ENCODE peak calls at places on chromosome 12, in seven cellular contexts. One of them, this sample, is unnamed.

GRCh38 chr12:98973395-98973794 is 328.3 kb downstream of the APAF1 start:
- DNase-seq in A549: peak; percentile 60
- DNase-seq in stomach: no peak
- DNase-seq in sigmoid colon: no peak
- DNase-seq in GM12878: no peak
- DNase-seq in K562: no peak
- DNase-seq in HepG2: no peak
- DNase-seq in this sample: no peak

GRCh38 chr12:25644964-25645363 is 91.9 kb upstream of the LMNTD1 start:
- DNase-seq in GM12878: no peak
- DNase-seq in A549: no peak
- DNase-seq in sigmoid colon: no peak
- DNase-seq in K562: no peak
- DNase-seq in HepG2: no peak
- DNase-seq in stomach: no peak
- DNase-seq in this sample: no peak

GRCh38 chr12:700061-700460 is 36.8 kb upstream of the NINJ2 start:
- DNase-seq in HepG2: peak; percentile 20
- DNase-seq in K562: no peak
- DNase-seq in sigmoid colon: no peak
- DNase-seq in GM12878: no peak
- DNase-seq in A549: no peak
- DNase-seq in stomach: no peak
- DNase-seq in this sample: no peak

GRCh38 chr12:11795910-11796459 is 146.5 kb downstream of the ETV6 start:
- DNase-seq in HepG2: peak; percentile 70
- DNase-seq in GM12878: no peak
- DNase-seq in A549: peak; percentile 49
- DNase-seq in stomach: no peak
- DNase-seq in sigmoid colon: no peak
- DNase-seq in K562: peak; percentile 19
- DNase-seq in this sample: no peak

GRCh38 chr12:114743289-114743688 is 59.3 kb upstream of the TBX3 start:
- DNase-seq in GM12878: no peak
- DNase-seq in sigmoid colon: no peak
- DNase-seq in stomach: no peak
- DNase-seq in K562: no peak
- DNase-seq in A549: no peak
- DNase-seq in HepG2: no peak
- DNase-seq in this sample: no peak

GRCh38 chr12:718756-719138 is 33.6 kb upstream of the WNK1 start:
- DNase-seq in stomach: no peak
- DNase-seq in sigmoid colon: no peak
- DNase-seq in HepG2: no peak
- DNase-seq in A549: no peak
- DNase-seq in GM12878: no peak
- DNase-seq in K562: no peak
- DNase-seq in this sample: no peak

GRCh38 chr12:104672501-104673265 is 215.9 kb downstream of the CHST11 start:
- DNase-seq in K562: no peak
- DNase-seq in HepG2: no peak
- DNase-seq in stomach: no peak
- DNase-seq in sigmoid colon: peak; percentile 89
- DNase-seq in A549: peak; percentile 51
- DNase-seq in GM12878: no peak
- DNase-seq in this sample: no peak

GRCh38 chr12:27013606-27014084 is 539 bp downstream of the TM7SF3 start:
- DNase-seq in HepG2: no peak
- DNase-seq in K562: peak; percentile 25
- DNase-seq in A549: peak; percentile 40
- DNase-seq in sigmoid colon: no peak
- DNase-seq in stomach: no peak
- DNase-seq in GM12878: no peak
- DNase-seq in this sample: no peak

GRCh38 chr12:2323538-2324261 is 270.9 kb downstream of the CACNA1C start:
- DNase-seq in HepG2: no peak
- DNase-seq in stomach: no peak
- DNase-seq in GM12878: no peak
- DNase-seq in K562: no peak
- DNase-seq in sigmoid colon: no peak
- DNase-seq in A549: no peak
- DNase-seq in this sample: no peak

GRCh38 chr12:49346659-49347306 is at the start of gene DNAJC22:
- DNase-seq in GM12878: no peak
- DNase-seq in K562: peak; percentile 69
- DNase-seq in A549: peak; percentile 37
- DNase-seq in sigmoid colon: peak; percentile 59
- DNase-seq in stomach: peak; percentile 33
- DNase-seq in HepG2: no peak
- DNase-seq in this sample: no peak

GRCh38 chr12:76706099-76706498 is 57.8 kb upstream of the ZDHHC17 start:
- DNase-seq in HepG2: no peak
- DNase-seq in A549: no peak
- DNase-seq in GM12878: no peak
- DNase-seq in K562: no peak
- DNase-seq in sigmoid colon: no peak
- DNase-seq in stomach: no peak
- DNase-seq in this sample: no peak

GRCh38 chr12:102059343-102059742 is 2.4 kb downstream of the WASHC3 start:
- DNase-seq in stomach: no peak
- DNase-seq in A549: no peak
- DNase-seq in K562: peak; percentile 8
- DNase-seq in HepG2: peak; percentile 89
- DNase-seq in sigmoid colon: no peak
- DNase-seq in GM12878: no peak
- DNase-seq in this sample: no peak

GRCh38 chr12:45726594-45727300 is 2.8 kb upstream of the ARID2 start:
- DNase-seq in sigmoid colon: peak; percentile 83
- DNase-seq in A549: peak; percentile 31
- DNase-seq in K562: peak; percentile 50
- DNase-seq in HepG2: peak; percentile 9
- DNase-seq in stomach: peak; percentile 58
- DNase-seq in GM12878: no peak
- DNase-seq in this sample: peak; percentile 47

GRCh38 chr12:132469423-132469822 is 20.5 kb upstream of the FBRSL1 start:
- DNase-seq in A549: no peak
- DNase-seq in stomach: no peak
- DNase-seq in GM12878: peak; percentile 51
- DNase-seq in sigmoid colon: no peak
- DNase-seq in K562: no peak
- DNase-seq in HepG2: no peak
- DNase-seq in this sample: no peak

GRCh38 chr12:89693639-89694202 is 14.9 kb downstream of the ATP2B1 start:
- DNase-seq in K562: no peak
- DNase-seq in stomach: no peak
- DNase-seq in HepG2: no peak
- DNase-seq in GM12878: no peak
- DNase-seq in A549: no peak
- DNase-seq in sigmoid colon: no peak
- DNase-seq in this sample: no peak

GRCh38 chr12:54993181-54993835 is 8.7 kb upstream of the TESPA1 start:
- DNase-seq in A549: peak; percentile 75
- DNase-seq in K562: peak; percentile 68
- DNase-seq in stomach: peak; percentile 42
- DNase-seq in HepG2: peak; percentile 59
- DNase-seq in sigmoid colon: no peak
- DNase-seq in GM12878: no peak
- DNase-seq in this sample: peak; percentile 24

GRCh38 chr12:34290191-34290995 is 268.1 kb downstream of the ALG10 start:
- DNase-seq in GM12878: no peak
- DNase-seq in A549: no peak
- DNase-seq in stomach: no peak
- DNase-seq in HepG2: no peak
- DNase-seq in K562: no peak
- DNase-seq in sigmoid colon: peak; percentile 40
- DNase-seq in this sample: no peak

GRCh38 chr12:130818381-130819247 is 20.4 kb downstream of the STX2 start:
- DNase-seq in HepG2: no peak
- DNase-seq in GM12878: peak; percentile 28
- DNase-seq in stomach: peak; percentile 80
- DNase-seq in K562: peak; percentile 32
- DNase-seq in sigmoid colon: peak; percentile 79
- DNase-seq in A549: peak; percentile 49
- DNase-seq in this sample: peak; percentile 43

DNA sequence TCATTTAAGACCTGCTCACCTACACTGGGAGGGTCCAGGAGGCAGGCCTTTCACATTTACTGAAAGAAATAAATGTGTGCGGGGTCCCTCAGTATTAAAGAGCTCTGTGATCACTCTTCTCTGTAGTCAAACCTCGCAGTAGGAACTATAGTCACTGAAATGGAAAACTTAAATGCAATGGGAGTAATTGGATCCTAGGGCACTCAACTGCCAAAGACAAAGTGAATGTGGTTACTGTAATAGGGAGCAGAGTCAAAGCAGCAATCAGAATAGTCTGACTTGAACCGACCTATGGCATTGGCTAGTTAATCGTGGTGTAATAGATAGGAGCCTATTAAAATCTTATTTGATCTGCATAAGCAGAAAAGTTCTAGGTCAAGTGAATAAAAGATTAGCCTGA is 26.6 kb upstream of the DYRK2 start:
- DNase-seq in HepG2: no peak
- DNase-seq in A549: no peak
- DNase-seq in sigmoid colon: no peak
- DNase-seq in K562: no peak
- DNase-seq in GM12878: no peak
- DNase-seq in stomach: no peak
- DNase-seq in this sample: no peak
- TF ChIP-seq EP300 in HepG2: no peak
- TF ChIP-seq EP300 in A549: no peak
- TF ChIP-seq EP300 in sigmoid colon: no peak
- TF ChIP-seq EP300 in K562: no peak
- TF ChIP-seq EP300 in GM12878: no peak
- TF ChIP-seq EP300 in stomach: no peak
- TF ChIP-seq EP300 in this sample: no peak

DNA sequence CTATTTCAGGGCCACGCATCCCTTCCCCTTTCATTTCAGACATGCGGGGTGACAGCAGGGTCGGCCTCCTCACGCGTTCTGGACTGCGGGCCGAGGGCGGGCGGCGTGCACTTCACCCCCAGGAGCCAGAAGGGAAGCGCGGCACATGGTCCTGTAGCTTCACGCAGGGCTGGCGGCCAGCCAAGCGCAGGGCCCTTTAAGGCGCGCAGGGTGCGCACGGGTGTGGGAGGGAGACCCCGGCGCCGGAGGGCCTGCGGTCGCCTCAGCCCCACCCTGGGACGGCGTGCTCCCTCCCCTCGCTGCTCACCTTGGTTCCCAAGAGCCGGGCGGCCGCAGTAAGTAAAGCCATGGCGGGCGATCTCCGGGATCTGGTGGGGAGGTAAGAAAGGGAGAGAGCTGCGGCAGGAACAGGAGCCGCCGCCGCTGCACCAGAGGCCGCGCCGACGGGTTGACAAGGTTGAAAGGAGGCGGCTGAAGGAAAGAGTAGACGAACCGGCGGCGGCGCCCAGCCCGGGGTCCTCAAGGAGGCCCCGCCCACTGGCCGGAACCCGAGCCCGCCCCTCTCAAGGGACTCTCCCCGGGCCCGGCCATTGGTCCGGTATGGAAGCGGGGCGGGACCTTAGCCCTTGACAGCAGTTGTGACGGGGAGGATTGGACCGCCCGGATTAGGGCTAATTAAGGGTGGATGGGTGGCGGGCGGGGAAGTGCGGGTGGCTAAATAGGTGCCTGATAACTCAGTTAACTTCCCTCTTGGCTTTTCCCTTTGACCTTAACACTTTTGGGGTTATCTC is at the start of gene CS:
- DNase-seq in sigmoid colon: peak; percentile 100
- DNase-seq in K562: peak; percentile 97
- DNase-seq in GM12878: peak; percentile 71
- DNase-seq in stomach: peak; percentile 100
- DNase-seq in HepG2: peak; percentile 96
- DNase-seq in A549: peak; percentile 98
- DNase-seq in this sample: peak; percentile 98
- TF ChIP-seq EP300 in sigmoid colon: no peak
- TF ChIP-seq EP300 in K562: peak; percentile 16
- TF ChIP-seq EP300 in GM12878: no peak
- TF ChIP-seq EP300 in stomach: no peak
- TF ChIP-seq EP300 in HepG2: no peak
- TF ChIP-seq EP300 in A549: no peak
- TF ChIP-seq EP300 in this sample: no peak

GRCh38 chr12:72295101-72295500 is 22.9 kb downstream of the TRHDE start:
- DNase-seq in A549: no peak
- DNase-seq in K562: no peak
- DNase-seq in sigmoid colon: no peak
- DNase-seq in stomach: no peak
- DNase-seq in HepG2: no peak
- DNase-seq in GM12878: no peak
- DNase-seq in this sample: no peak

GRCh38 chr12:72295744-72296143 is 23.6 kb downstream of the TRHDE start:
- DNase-seq in sigmoid colon: no peak
- DNase-seq in A549: no peak
- DNase-seq in K562: no peak
- DNase-seq in HepG2: no peak
- DNase-seq in GM12878: no peak
- DNase-seq in stomach: no peak
- DNase-seq in this sample: no peak

GRCh38 chr12:72297666-72298065 is 25.5 kb downstream of the TRHDE start:
- DNase-seq in stomach: no peak
- DNase-seq in K562: no peak
- DNase-seq in GM12878: no peak
- DNase-seq in A549: no peak
- DNase-seq in HepG2: no peak
- DNase-seq in sigmoid colon: no peak
- DNase-seq in this sample: no peak

GRCh38 chr12:72296389-72296788 is 24.2 kb downstream of the TRHDE start:
- DNase-seq in HepG2: no peak
- DNase-seq in stomach: no peak
- DNase-seq in sigmoid colon: no peak
- DNase-seq in GM12878: no peak
- DNase-seq in A549: peak; percentile 49
- DNase-seq in K562: no peak
- DNase-seq in this sample: no peak

GRCh38 chr12:72293701-72294100 is 21.5 kb downstream of the TRHDE start:
- DNase-seq in HepG2: no peak
- DNase-seq in A549: no peak
- DNase-seq in stomach: no peak
- DNase-seq in GM12878: no peak
- DNase-seq in K562: no peak
- DNase-seq in sigmoid colon: no peak
- DNase-seq in this sample: no peak
- TF ChIP-seq EP300 in HepG2: no peak
- TF ChIP-seq EP300 in A549: no peak
- TF ChIP-seq EP300 in stomach: no peak
- TF ChIP-seq EP300 in GM12878: no peak
- TF ChIP-seq EP300 in K562: no peak
- TF ChIP-seq EP300 in sigmoid colon: no peak
- TF ChIP-seq EP300 in this sample: no peak

DNA sequence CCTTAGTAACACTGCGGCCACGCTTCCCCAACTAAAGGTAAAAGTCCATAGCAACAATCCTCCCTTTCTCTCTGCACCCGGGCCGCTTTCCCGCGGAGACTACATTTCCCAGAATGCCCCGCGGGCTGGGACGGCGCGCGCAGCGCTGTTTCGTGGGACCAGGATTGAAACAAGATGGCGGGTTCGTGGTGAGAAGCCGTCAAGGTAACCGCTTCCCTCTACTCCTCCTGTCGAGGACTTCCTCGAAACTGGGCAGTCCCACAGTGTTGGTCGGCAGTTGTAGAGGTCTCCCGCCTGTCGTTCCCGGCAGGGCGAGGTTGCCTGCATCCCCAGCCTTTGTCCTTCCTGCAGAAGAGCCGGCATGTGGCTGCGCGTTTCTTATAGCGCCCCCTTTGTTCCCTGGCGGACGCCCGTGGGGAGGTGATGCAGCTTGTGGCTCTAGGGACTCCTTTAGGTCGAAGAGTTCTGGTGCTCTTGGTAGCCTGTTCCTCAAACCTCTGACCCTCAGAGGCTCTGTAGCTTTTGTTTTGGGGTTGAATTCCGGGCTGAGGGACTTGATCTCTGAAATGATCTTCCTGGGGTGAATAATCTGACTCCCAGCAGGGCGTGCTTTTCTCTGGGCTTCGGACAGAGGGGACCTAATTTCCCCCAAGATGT is at the start of gene MRPL42:
- DNase-seq in HepG2: peak; percentile 85
- DNase-seq in sigmoid colon: peak; percentile 93
- DNase-seq in GM12878: peak; percentile 73
- DNase-seq in K562: peak; percentile 85
- DNase-seq in stomach: peak; percentile 93
- DNase-seq in A549: peak; percentile 94
- DNase-seq in this sample: peak; percentile 77
- TF ChIP-seq EP300 in HepG2: peak; percentile 18
- TF ChIP-seq EP300 in sigmoid colon: no peak
- TF ChIP-seq EP300 in GM12878: no peak
- TF ChIP-seq EP300 in K562: no peak
- TF ChIP-seq EP300 in stomach: no peak
- TF ChIP-seq EP300 in A549: no peak
- TF ChIP-seq EP300 in this sample: peak; percentile 89